ENCODE peak calls at places on chromosomes 2 and 18, in five cellular contexts. T is mesenchymal stem cell, G is neuronal stem cell, W is trophoblast cell, J is IMR-90. Q is an unnamed sample.

GRCh38 chr2:214549946-214550345 is 139.1 kb downstream of the VWC2L start:
- DNase-seq in T (no peak), G (no peak), W (peak; percentile 63), J (peak; percentile 4), Q (no peak)

GRCh38 chr2:30915485-30915884 is 108.2 kb upstream of the CAPN13 start:
- DNase-seq in T (no peak), G (peak; percentile 18), W (peak; percentile 58), J (peak; percentile 0), Q (peak; percentile 79)

GRCh38 chr2:39996653-39997080 is 217.6 kb upstream of the THUMPD2 start:
- DNase-seq in T (peak; percentile 60), G (no peak), W (peak; percentile 46), J (peak; percentile 95), Q (no peak)

GRCh38 chr2:48320747-48321146 is 209.2 kb upstream of the STON1 start:
- DNase-seq in T (peak; percentile 51), G (no peak), W (no peak), J (no peak), Q (no peak)

GRCh38 chr2:227881866-227882517 is 10.6 kb downstream of the DAW1 start:
- DNase-seq in T (no peak), G (no peak), W (no peak), J (peak; percentile 40), Q (no peak)

GRCh38 chr2:33153008-33153407 is 206.3 kb downstream of the LTBP1 start:
- DNase-seq in T (peak; percentile 59), G (no peak), W (peak; percentile 31), J (peak; percentile 75), Q (no peak)

GRCh38 chr2:8939486-8940114 is 63.9 kb downstream of the MBOAT2 start:
- DNase-seq in T (no peak), G (no peak), W (no peak), J (no peak), Q (no peak)

GRCh38 chr2:85134255-85135065 is 1.3 kb downstream of the TCF7L1 start:
- DNase-seq in T (peak; percentile 57), G (peak; percentile 47), W (peak; percentile 59), J (peak; percentile 54), Q (peak; percentile 63)

GRCh38 chr18:9366126-9366714 is 31.6 kb downstream of the TWSG1 start:
- DNase-seq in T (peak; percentile 47), G (peak; percentile 4), W (peak; percentile 66), J (peak; percentile 40), Q (peak; percentile 82)

GRCh38 chr2:242027676-242028450 is 158.3 kb downstream of the RTP5 start:
- DNase-seq in T (no peak), G (no peak), W (no peak), J (no peak), Q (peak; percentile 14)

GRCh38 chr2:30662268-30663131 is 144.7 kb downstream of the CAPN13 start:
- DNase-seq in T (peak; percentile 43), G (no peak), W (peak; percentile 79), J (peak; percentile 63), Q (peak; percentile 25)

GRCh38 chr2:238238766-238239551 is 879 bp downstream of the HES6 start:
- DNase-seq in T (no peak), G (no peak), W (no peak), J (no peak), Q (peak; percentile 38)
- H3K4ac ChIP-seq in T (no peak overlapping the region), G (no peak overlapping the region), W (no peak overlapping the region), J (no peak overlapping the region), Q (no peak overlapping the region)

DNA sequence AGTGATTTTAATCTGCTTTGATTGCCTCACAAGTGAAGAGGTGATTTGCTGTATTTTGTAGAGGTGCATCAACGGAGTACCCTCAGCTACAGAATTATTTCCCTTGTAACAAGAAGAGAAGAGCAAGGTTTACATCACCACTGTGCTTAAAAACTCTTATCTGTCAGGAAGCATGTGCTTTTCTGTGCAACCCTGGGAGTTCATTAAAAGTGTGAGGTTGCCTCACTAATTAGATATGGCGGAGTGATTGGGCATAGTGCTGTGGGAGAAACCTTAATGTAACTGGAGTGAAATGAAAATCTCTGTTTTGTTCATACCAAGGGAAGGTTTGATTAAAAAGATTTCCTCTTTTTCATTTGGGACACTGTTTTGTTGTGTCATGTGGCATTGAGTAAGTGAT is 544.7 kb downstream of the PARD3B start:
- DNase-seq in T (no peak), G (no peak), W (no peak), J (no peak), Q (no peak)
- H3K4ac ChIP-seq in T (no peak overlapping the region), G (no peak overlapping the region), W (no peak overlapping the region), J (no peak overlapping the region), Q (no peak overlapping the region)

DNA sequence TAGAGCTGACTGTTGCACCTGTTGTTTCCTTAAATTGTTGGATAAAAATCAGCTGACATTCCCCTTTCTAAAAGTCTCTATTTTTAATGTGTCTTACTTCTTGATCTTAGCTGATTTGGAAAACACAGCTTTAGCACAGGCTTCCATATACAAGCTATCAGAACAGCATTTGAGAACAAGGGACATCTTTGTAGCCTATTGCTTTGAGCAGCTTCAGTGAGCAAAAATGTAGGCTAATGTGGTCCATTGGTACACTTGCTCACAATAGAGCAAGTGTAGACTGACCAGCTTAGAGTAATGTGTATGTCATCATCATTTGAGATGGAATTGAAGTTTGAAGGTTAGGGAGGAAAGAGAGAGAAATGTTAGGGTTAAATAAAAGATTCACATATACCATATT is 7.0 kb downstream of the INPP1 start:
- DNase-seq in T (no peak), G (no peak), W (no peak), J (no peak), Q (no peak)
- H3K4ac ChIP-seq in T (no peak overlapping the region), G (no peak overlapping the region), W (no peak overlapping the region), J (no peak overlapping the region), Q (no peak overlapping the region)

GRCh38 chr2:27250652-27251379 is 12.0 kb downstream of the SLC30A3 start:
- DNase-seq in T (no peak), G (no peak), W (no peak), J (no peak), Q (no peak)

GRCh38 chr2:27249077-27249890 is 13.6 kb downstream of the SLC30A3 start:
- DNase-seq in T (no peak), G (no peak), W (no peak), J (no peak), Q (no peak)

GRCh38 chr2:27251786-27252185 is 11.1 kb downstream of the SLC30A3 start:
- DNase-seq in T (no peak), G (no peak), W (no peak), J (no peak), Q (no peak)

GRCh38 chr2:27247893-27248292 is 15.0 kb downstream of the SLC30A3 start:
- DNase-seq in T (no peak), G (no peak), W (no peak), J (no peak), Q (no peak)

GRCh38 chr2:27249891-27250651 is 12.8 kb downstream of the SLC30A3 start:
- DNase-seq in T (peak; percentile 55), G (peak; percentile 66), W (peak; percentile 25), J (peak; percentile 31), Q (peak; percentile 87)
- H3K4ac ChIP-seq in T (no peak overlapping the region), G (no peak overlapping the region), W (no peak overlapping the region), J (no peak overlapping the region), Q (no peak overlapping the region)

GRCh38 chr2:174919886-174920595 is 85.1 kb downstream of the CHN1 start:
- DNase-seq in T (peak; percentile 58), G (no peak), W (no peak), J (peak; percentile 57), Q (no peak)

GRCh38 chr2:174924061-174924693 is 81.0 kb downstream of the CHN1 start:
- DNase-seq in T (no peak), G (no peak), W (no peak), J (no peak), Q (no peak)

GRCh38 chr2:174929786-174930185 is 75.4 kb downstream of the CHN1 start:
- DNase-seq in T (no peak), G (no peak), W (peak; percentile 68), J (no peak), Q (no peak)

GRCh38 chr2:174925046-174925784 is 80.0 kb downstream of the CHN1 start:
- DNase-seq in T (no peak), G (no peak), W (peak; percentile 84), J (no peak), Q (no peak)
- H3K4ac ChIP-seq in T (no peak overlapping the region), G (no peak overlapping the region), W (no peak overlapping the region), J (no peak overlapping the region), Q (no peak overlapping the region)

GRCh38 chr2:152717242-152718046 is at the start of gene PRPF40A:
- DNase-seq in T (peak; percentile 98), G (peak; percentile 97), W (peak; percentile 100), J (peak; percentile 98), Q (peak; percentile 98)
- H3K4ac ChIP-seq in T (peak within 1 kb of the TSS; percentile 100), G (no peak within 1 kb of the TSS), W (peak within 1 kb of the TSS; percentile 87), J (peak within 1 kb of the TSS; percentile 99), Q (peak within 1 kb of the TSS; percentile 12)

DNA sequence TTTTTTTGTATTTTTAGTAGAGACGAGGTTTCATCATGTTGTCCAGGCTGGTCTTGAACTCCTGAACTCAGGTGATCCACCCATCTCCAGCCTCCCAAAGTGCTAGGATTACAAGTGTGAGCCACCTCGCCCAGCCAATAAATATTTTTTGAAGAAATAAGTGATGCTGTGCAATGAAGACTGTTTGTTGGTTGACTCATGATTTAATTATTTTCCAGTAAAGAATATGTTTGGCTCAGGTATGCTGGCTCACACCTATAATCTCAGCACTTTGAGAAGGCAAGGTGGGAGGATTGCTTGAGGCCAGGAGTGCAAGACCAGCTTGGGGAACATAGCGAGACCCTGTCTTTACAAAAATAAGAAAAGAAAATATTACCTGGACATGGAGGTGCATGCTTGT is 41.8 kb upstream of the LPIN2 start:
- DNase-seq in T (no peak), G (no peak), W (peak; percentile 66), J (no peak), Q (no peak)
- H3K4ac ChIP-seq in T (no peak overlapping the region), G (no peak overlapping the region), W (no peak overlapping the region), J (no peak overlapping the region), Q (no peak overlapping the region)